ENCODE peak calls at places on chromosomes 11 and 22, in four cellular contexts. K is sigmoid colon, Q is ovary, E is A549. M is an unnamed sample.

GRCh38 chr22:40040927-40041326 is 46.2 kb downstream of the FAM83F start:
- DNase-seq in E (no peak), Q (no peak), K (peak; percentile 80), M (peak; percentile 51)

GRCh38 chr11:120180571-120181445 is 30.0 kb upstream of the OAF start:
- DNase-seq in K (peak; percentile 71), Q (no peak), E (no peak), M (peak; percentile 4)

GRCh38 chr11:17839450-17839849 is 104.9 kb downstream of the KCNC1 start:
- DNase-seq in K (no peak), E (no peak), Q (no peak), M (no peak)

GRCh38 chr11:79807506-79807905 is 366.7 kb upstream of the TENM4 start:
- DNase-seq in K (no peak), Q (no peak), E (no peak), M (no peak)

GRCh38 chr11:43543313-43543712 is 137.2 kb upstream of the HSD17B12 start:
- DNase-seq in E (no peak), K (no peak), Q (no peak), M (no peak)

GRCh38 chr11:132586801-132587200 is 945.5 kb downstream of the OPCML start:
- DNase-seq in K (no peak), Q (no peak), E (no peak), M (no peak)

GRCh38 chr22:19870153-19871022 is 15.7 kb upstream of the GNB1L start:
- DNase-seq in Q (peak; percentile 31), E (no peak), K (peak; percentile 55), M (peak; percentile 8)

GRCh38 chr11:128502736-128503135 is 84.6 kb downstream of the ETS1 start:
- DNase-seq in E (peak; percentile 46), K (no peak), Q (no peak), M (no peak)

GRCh38 chr11:128208329-128209220 is 378.8 kb downstream of the ETS1 start:
- DNase-seq in E (peak; percentile 79), Q (no peak), K (no peak), M (no peak)

GRCh38 chr22:29879738-29880137 is 3.2 kb upstream of the MTMR3 start:
- DNase-seq in Q (no peak), K (no peak), E (peak; percentile 48), M (no peak)

GRCh38 chr11:416757-417621 is 2.2 kb upstream of the SIGIRR start:
- DNase-seq in Q (no peak), E (no peak), K (no peak), M (no peak)

GRCh38 chr11:6541356-6541755 is 44.3 kb downstream of the DNHD1 start:
- DNase-seq in Q (no peak), E (no peak), K (no peak), M (no peak)

GRCh38 chr11:125167292-125167953 is 2.9 kb downstream of the PKNOX2 start:
- DNase-seq in K (peak; percentile 77), E (no peak), Q (peak; percentile 87), M (no peak)

GRCh38 chr11:110097459-110098012 is 4.3 kb downstream of the ZC3H12C start:
- DNase-seq in Q (no peak), E (peak; percentile 38), K (no peak), M (no peak)

GRCh38 chr22:43151251-43152000 is at the start of gene TSPO:
- DNase-seq in E (peak; percentile 40), K (peak; percentile 90), Q (peak; percentile 82), M (peak; percentile 70)

GRCh38 chr11:44894217-44894617 is 56.5 kb downstream of the TP53I11 start:
- DNase-seq in E (peak; percentile 66), Q (peak; percentile 85), K (peak; percentile 91), M (peak; percentile 37)

GRCh38 chr11:128022007-128022368 is 565.4 kb downstream of the ETS1 start:
- DNase-seq in E (no peak), K (no peak), Q (no peak), M (no peak)

GRCh38 chr22:25383892-25384291 is 164.5 kb downstream of the CRYBB2 start:
- DNase-seq in K (no peak), E (no peak), Q (no peak), M (no peak)

GRCh38 chr11:7019500-7020182 is 505 bp downstream of the ZNF214 start:
- DNase-seq in Q (peak; percentile 65), K (peak; percentile 71), E (no peak), M (no peak)

GRCh38 chr11:65417702-65418430 is 4.7 kb upstream of the NEAT1 start:
- DNase-seq in Q (peak; percentile 76), K (peak; percentile 92), E (no peak), M (peak; percentile 40)

GRCh38 chr11:122746050-122746478 is 90.5 kb downstream of the UBASH3B start:
- DNase-seq in E (no peak), K (no peak), Q (no peak), M (no peak)

GRCh38 chr11:91470656-91471055 is 754.0 kb upstream of the FAT3 start:
- DNase-seq in Q (no peak), E (no peak), K (no peak), M (no peak)

GRCh38 chr11:123509737-123510578 is 79.9 kb downstream of the GRAMD1B start:
- DNase-seq in E (no peak), K (no peak), Q (no peak), M (no peak)

GRCh38 chr11:66820921-66821320 is 22.3 kb upstream of the RCE1 start:
- DNase-seq in Q (no peak), K (no peak), E (no peak), M (no peak)

GRCh38 chr11:7165911-7166310 is 77.1 kb downstream of the RBMXL2 start:
- DNase-seq in Q (no peak), E (no peak), K (no peak), M (no peak)

GRCh38 chr11:57323503-57324153 is 1.1 kb downstream of the TNKS1BP1 start:
- DNase-seq in E (no peak), K (no peak), Q (peak; percentile 63), M (no peak)

GRCh38 chr11:69401715-69402114 is 79.7 kb upstream of the LINC01488 start:
- DNase-seq in Q (no peak), K (no peak), E (no peak), M (no peak)

GRCh38 chr11:11463397-11463796 is 110.3 kb upstream of the CSNK2A3 start:
- DNase-seq in Q (no peak), K (no peak), E (no peak), M (no peak)

GRCh38 chr11:57527056-57527631 is 3.4 kb downstream of the TIMM10 start:
- DNase-seq in E (peak; percentile 64), Q (peak; percentile 81), K (peak; percentile 81), M (peak; percentile 72)

GRCh38 chr11:69598147-69598546 is 42.8 kb upstream of the CCND1 start:
- DNase-seq in K (no peak), Q (no peak), E (peak; percentile 47), M (no peak)

GRCh38 chr11:2312232-2313042 is 10.6 kb downstream of the TSPAN32 start:
- DNase-seq in E (no peak), K (peak; percentile 74), Q (no peak), M (no peak)

GRCh38 chr22:49883294-49883640 is 29.6 kb downstream of the ZBED4 start:
- DNase-seq in Q (no peak), E (no peak), K (no peak), M (no peak)

GRCh38 chr22:23400286-23400981 is 179.7 kb downstream of the IGLL1 start:
- DNase-seq in E (no peak), K (peak; percentile 48), Q (no peak), M (no peak)

GRCh38 chr11:19110290-19110689 is 6.7 kb upstream of the ZDHHC13 start:
- DNase-seq in Q (no peak), K (no peak), E (no peak), M (no peak)

GRCh38 chr11:18171377-18172000 is 1.1 kb upstream of the MRGPRX4 start:
- DNase-seq in K (no peak), Q (no peak), E (peak; percentile 45), M (no peak)

GRCh38 chr22:46240073-46240472 is 10.0 kb downstream of the CDPF1 start:
- DNase-seq in K (no peak), Q (no peak), E (no peak), M (no peak)
- TF ChIP-seq EP300 in K (no peak), Q (no peak), E (no peak), M (no peak)

GRCh38 chr11:101129203-101129943 is at the start of gene PGR:
- DNase-seq in Q (peak; percentile 78), E (no peak), K (no peak), M (peak; percentile 27)

GRCh38 chr11:101128571-101129202 is 926 bp downstream of the PGR start:
- DNase-seq in E (no peak), K (peak; percentile 68), Q (peak; percentile 64), M (no peak)

GRCh38 chr11:101127699-101128570 is 1.7 kb downstream of the PGR start:
- DNase-seq in E (no peak), K (peak; percentile 71), Q (peak; percentile 70), M (no peak)

GRCh38 chr11:101127348-101127698 is 2.3 kb downstream of the PGR start:
- DNase-seq in K (peak; percentile 69), E (no peak), Q (no peak), M (peak; percentile 14)

DNA sequence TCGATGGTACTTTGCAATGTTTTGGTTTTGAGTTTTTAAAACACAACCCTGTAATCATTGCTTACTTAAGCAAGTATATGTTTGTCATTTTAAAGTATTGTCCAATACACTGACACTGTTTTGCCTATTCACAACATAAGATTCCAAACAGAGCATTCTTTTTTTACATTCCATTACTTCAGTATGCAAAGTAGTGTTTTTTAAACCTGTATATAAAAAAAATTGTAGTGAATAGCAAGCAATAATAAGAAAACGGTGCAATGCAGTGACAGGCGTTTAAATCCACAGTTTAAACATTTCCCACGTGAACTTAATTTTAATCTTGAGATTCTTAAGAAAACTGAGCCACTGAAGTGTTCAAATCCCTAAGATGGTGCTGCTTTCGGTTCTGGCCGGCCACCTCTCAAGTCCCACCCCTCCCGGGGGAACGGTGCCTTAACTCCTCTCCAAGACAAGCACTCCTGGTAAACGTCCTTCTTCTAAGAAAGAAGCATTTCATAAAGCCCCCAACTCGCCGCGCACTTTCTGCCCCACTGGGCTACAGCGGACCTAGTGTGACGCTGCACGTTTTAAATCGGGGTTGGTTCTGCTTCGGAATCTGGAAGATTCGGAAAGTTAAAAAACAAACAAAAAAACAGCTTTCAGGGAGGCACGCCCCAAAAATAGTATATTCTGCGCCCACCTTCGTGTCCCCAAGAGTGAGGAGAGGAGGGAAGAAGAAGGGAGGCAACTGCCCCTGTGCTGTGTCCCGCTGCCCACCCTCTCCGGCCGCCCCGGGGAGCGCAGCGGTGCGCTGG is 2.9 kb downstream of the PGR start:
- DNase-seq in K (no peak), E (no peak), Q (peak; percentile 62), M (peak; percentile 43)
- H3K4me3 ChIP-seq in K (peak overlapping the region; percentile 69), E (peak overlapping the region; percentile 47), Q (peak overlapping the region; percentile 74), M (peak overlapping the region; percentile 44)

GRCh38 chr22:27937453-27937852 is 18.4 kb upstream of the PITPNB start:
- DNase-seq in Q (no peak), E (no peak), K (no peak), M (no peak)
- TF ChIP-seq CTCF in Q (no peak), E (no peak), K (no peak), M (no peak)

DNA sequence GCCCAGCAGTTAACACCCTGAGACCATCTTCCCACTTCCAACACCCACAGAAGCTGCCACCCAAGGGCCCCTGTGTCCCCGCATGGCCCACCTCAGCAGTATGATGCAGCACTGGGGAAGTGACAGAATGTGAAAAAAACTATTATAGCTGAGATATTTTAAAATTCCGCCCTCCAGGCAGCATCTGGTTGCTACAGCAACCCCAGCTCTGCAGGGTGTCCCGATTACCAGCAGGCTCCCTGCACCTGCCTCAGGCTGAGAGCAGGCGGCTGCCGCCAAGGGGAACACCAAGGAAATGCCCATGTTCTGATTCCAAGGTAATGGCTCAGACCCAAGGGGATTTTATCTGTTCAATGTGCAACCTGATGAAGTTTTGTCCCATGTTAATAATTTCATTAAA is 10.5 kb upstream of the TMEM121B start:
- DNase-seq in E (no peak), Q (no peak), K (peak; percentile 28), M (no peak)
- TF ChIP-seq EP300 in E (no peak), Q (no peak), K (no peak), M (no peak)

GRCh38 chr11:72702096-72702495 is 27.9 kb upstream of the PDE2A start:
- DNase-seq in E (no peak), K (no peak), Q (peak; percentile 63), M (no peak)
- H3K4me3 ChIP-seq in E (no peak overlapping the region), K (no peak overlapping the region), Q (no peak overlapping the region), M (no peak overlapping the region)

M was measured in tibial nerve.